ENCODE peak calls at places on chromosomes 16 and 17, in nine cellular contexts. A is astrocyte, S is fibroblast of lung, L is body of pancreas, M is left lung, R is lower leg skin, D is astrocyte of the spinal cord, Z is right lobe of liver, I is fibroblast of villous mesenchyme. Y is an unnamed sample.
A peak's percentile ranks its signal among the peaks of the same experiment; 100 is the strongest.

GRCh38 chr16:27676807-27677206 is 126.9 kb downstream of the KATNIP start:
- DNase-seq in L (no peak), R (no peak), Z (no peak), S (peak; percentile 67), I (no peak), M (no peak), A (peak; percentile 61), D (peak; percentile 58), Y (peak; percentile 55)

GRCh38 chr16:2024026-2024425 is 2.7 kb upstream of the NHERF2 start:
- DNase-seq in Z (no peak), R (no peak), S (no peak), A (no peak), D (no peak), L (no peak), I (no peak), M (no peak), Y (no peak)

GRCh38 chr16:64152010-64152767 is 969.7 kb downstream of the CDH11 start:
- DNase-seq in A (no peak), I (no peak), S (no peak), L (no peak), Z (no peak), D (no peak), R (no peak), M (no peak), Y (peak; percentile 40)

GRCh38 chr16:67727521-67728485 is 8.7 kb upstream of the GFOD2 start:
- DNase-seq in A (no peak), Z (no peak), R (no peak), D (no peak), I (no peak), M (no peak), L (no peak), S (no peak), Y (no peak)

GRCh38 chr16:76964464-76965154 is 226.4 kb upstream of the MON1B start:
- DNase-seq in Z (peak; percentile 77), L (no peak), M (no peak), A (no peak), S (no peak), R (no peak), D (no peak), I (no peak), Y (no peak)

GRCh38 chr17:40556884-40557414 is 8.3 kb downstream of the CCR7 start:
- DNase-seq in R (peak; percentile 86), S (no peak), I (peak; percentile 42), L (no peak), Z (peak; percentile 39), M (no peak), D (no peak), A (no peak), Y (no peak)

GRCh38 chr17:64196626-64197025 is 66.4 kb downstream of the TEX2 start:
- DNase-seq in L (no peak), I (peak; percentile 77), R (no peak), D (peak; percentile 74), S (peak; percentile 94), Z (no peak), A (peak; percentile 90), M (no peak), Y (peak; percentile 77)

GRCh38 chr16:60605176-60605575 is 1431.1 kb downstream of the CDH8 start:
- DNase-seq in Z (no peak), M (no peak), R (no peak), L (no peak), I (no peak), S (no peak), A (no peak), D (no peak), Y (no peak)

GRCh38 chr16:67649494-67649931 is 4.6 kb downstream of the CARMIL2 start:
- DNase-seq in R (no peak), Z (peak; percentile 65), M (no peak), D (no peak), A (no peak), L (no peak), I (no peak), S (no peak), Y (no peak)

GRCh38 chr16:30368122-30368791 is 2.0 kb downstream of the TBC1D10B start:
- DNase-seq in I (peak; percentile 49), S (peak; percentile 45), R (no peak), M (peak; percentile 62), A (no peak), Z (no peak), L (peak; percentile 40), D (peak; percentile 46), Y (peak; percentile 42)

GRCh38 chr16:52592216-52592592 is 45.3 kb upstream of the TOX3 start:
- DNase-seq in L (no peak), I (no peak), M (no peak), Z (no peak), S (no peak), R (no peak), D (no peak), A (no peak), Y (no peak)

GRCh38 chr16:15699819-15700218 is 49.8 kb downstream of the NDE1 start:
- DNase-seq in I (no peak), L (no peak), R (no peak), D (no peak), S (no peak), A (no peak), Z (no peak), M (no peak), Y (no peak)

GRCh38 chr17:63946440-63947363 is 14.6 kb upstream of the CD79B start:
- DNase-seq in M (peak; percentile 56), S (peak; percentile 11), D (peak; percentile 7), L (peak; percentile 41), R (no peak), Z (peak; percentile 68), A (no peak), I (peak; percentile 26), Y (no peak)

GRCh38 chr17:81655378-81656117 is 794 bp downstream of the PDE6G start:
- DNase-seq in R (no peak), M (no peak), D (no peak), L (no peak), I (no peak), S (no peak), Z (no peak), A (no peak), Y (no peak)

GRCh38 chr16:22195445-22195694 is 10.7 kb upstream of the EEF2K start:
- DNase-seq in A (no peak), I (no peak), M (no peak), S (no peak), R (no peak), L (no peak), D (no peak), Z (no peak), Y (no peak)

GRCh38 chr16:22194707-22195444 is 11.2 kb upstream of the EEF2K start:
- DNase-seq in I (no peak), M (no peak), R (no peak), S (no peak), Z (no peak), L (no peak), D (no peak), A (no peak), Y (no peak)

GRCh38 chr16:22202261-22202637 is 3.8 kb upstream of the EEF2K start:
- DNase-seq in I (no peak), Z (no peak), L (no peak), D (no peak), S (no peak), R (no peak), A (no peak), M (no peak), Y (no peak)

GRCh38 chr16:22195695-22196558 is 10.2 kb upstream of the EEF2K start:
- DNase-seq in D (peak; percentile 91), I (peak; percentile 92), Z (peak; percentile 91), R (peak; percentile 99), M (peak; percentile 88), A (peak; percentile 64), S (peak; percentile 75), L (peak; percentile 92), Y (peak; percentile 76)

GRCh38 chr16:22198547-22199293 is 7.4 kb upstream of the EEF2K start:
- DNase-seq in A (no peak), I (no peak), L (no peak), R (no peak), Z (no peak), S (peak; percentile 27), D (no peak), M (no peak), Y (no peak)
- TF ChIP-seq CTCF in A (no peak), I (peak; percentile 1), L (no peak), R (no peak), Z (no peak), S (no peak), D (peak; percentile 6), M (no peak), Y (peak; percentile 43)

GRCh38 chr17:8572767-8573166 is 57.8 kb downstream of the MYH10 start:
- DNase-seq in A (no peak), M (no peak), I (peak; percentile 19), R (no peak), D (no peak), Z (no peak), S (no peak), L (no peak), Y (no peak)
- TF ChIP-seq CTCF in A (peak; percentile 17), M (no peak), I (peak; percentile 22), R (no peak), D (peak; percentile 7), Z (peak; percentile 31), S (peak; percentile 22), L (no peak), Y (peak; percentile 66)

GRCh38 chr17:57506253-57506911 is 238.7 kb downstream of the CCDC182 start:
- DNase-seq in D (no peak), I (no peak), S (no peak), L (no peak), Z (no peak), R (no peak), A (no peak), M (no peak), Y (no peak)

GRCh38 chr17:57505841-57506240 is 239.3 kb downstream of the CCDC182 start:
- DNase-seq in I (no peak), M (no peak), S (no peak), Z (no peak), D (no peak), A (no peak), L (no peak), R (no peak), Y (no peak)

GRCh38 chr17:57511475-57512123 is 233.5 kb downstream of the CCDC182 start:
- DNase-seq in R (no peak), S (no peak), L (no peak), A (no peak), I (no peak), M (no peak), Z (no peak), D (no peak), Y (no peak)

GRCh38 chr17:57507828-57508227 is 237.3 kb downstream of the CCDC182 start:
- DNase-seq in S (no peak), D (no peak), M (no peak), L (no peak), A (no peak), R (no peak), Z (no peak), I (no peak), Y (no peak)

DNA sequence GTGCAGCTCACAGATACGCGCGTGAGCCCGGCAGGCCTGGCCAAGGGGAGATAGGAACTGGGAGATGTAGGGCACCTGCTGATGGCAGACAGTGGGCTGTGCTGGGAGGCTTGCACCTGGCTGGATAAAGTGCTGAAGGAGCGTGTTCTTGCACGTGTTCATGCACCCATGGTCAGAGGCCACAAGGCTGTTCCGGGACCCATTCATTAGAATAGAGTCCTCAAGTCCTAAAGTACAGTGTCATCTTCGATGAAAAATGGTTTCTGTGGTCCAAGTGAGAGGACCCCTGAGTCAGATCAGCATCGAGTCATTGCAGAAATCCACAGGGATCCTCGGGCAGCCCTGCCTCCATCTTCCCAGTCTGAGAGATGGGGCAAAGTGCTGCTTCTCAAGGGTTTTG is 236.4 kb downstream of the CCDC182 start:
- DNase-seq in A (no peak), S (no peak), Z (no peak), D (no peak), I (no peak), L (no peak), M (no peak), R (no peak), Y (no peak)
- TF ChIP-seq CTCF in A (no peak), S (no peak), Z (no peak), D (no peak), I (no peak), L (no peak), M (no peak), R (no peak), Y (no peak)

GRCh38 chr17:50064253-50064991 is 8.5 kb downstream of the ITGA3 start:
- DNase-seq in Z (no peak), D (peak; percentile 91), M (peak; percentile 77), R (peak; percentile 94), S (peak; percentile 97), L (peak; percentile 44), A (peak; percentile 94), I (peak; percentile 97), Y (peak; percentile 97)
- TF ChIP-seq CTCF in Z (no peak), D (no peak), M (no peak), R (no peak), S (no peak), L (no peak), A (no peak), I (no peak), Y (peak; percentile 9)